ENCODE peak calls at places on chromosome 11, in six cellular contexts. One of them, this sample, is unnamed.

GRCh38 chr11:9838961-9839360 is 175.1 kb downstream of the SWAP70 start:
- DNase-seq in choroid plexus epithelial cell: no peak
- DNase-seq in A549: no peak
- DNase-seq in kidney: no peak
- DNase-seq in pancreas: no peak
- DNase-seq in cardiac fibroblast: no peak
- DNase-seq in this sample: no peak

GRCh38 chr11:86370171-86370570 is 4.5 kb upstream of the CCDC81 start:
- DNase-seq in pancreas: no peak
- DNase-seq in cardiac fibroblast: no peak
- DNase-seq in choroid plexus epithelial cell: no peak
- DNase-seq in kidney: no peak
- DNase-seq in A549: no peak
- DNase-seq in this sample: no peak

GRCh38 chr11:68214173-68215086 is 1.3 kb upstream of the KMT5B start:
- DNase-seq in choroid plexus epithelial cell: peak
- DNase-seq in cardiac fibroblast: no peak
- DNase-seq in kidney: peak
- DNase-seq in A549: no peak
- DNase-seq in pancreas: peak
- DNase-seq in this sample: no peak

GRCh38 chr11:60768202-60768601 is 11.5 kb downstream of the MS4A15 start:
- DNase-seq in A549: no peak
- DNase-seq in choroid plexus epithelial cell: no peak
- DNase-seq in pancreas: no peak
- DNase-seq in kidney: no peak
- DNase-seq in cardiac fibroblast: no peak
- DNase-seq in this sample: no peak

GRCh38 chr11:35617687-35618496 is at the start of gene FJX1:
- DNase-seq in A549: peak
- DNase-seq in cardiac fibroblast: peak
- DNase-seq in choroid plexus epithelial cell: peak
- DNase-seq in pancreas: peak
- DNase-seq in kidney: peak
- DNase-seq in this sample: no peak

GRCh38 chr11:35082322-35083180 is 56.4 kb upstream of the CD44 start:
- DNase-seq in pancreas: peak
- DNase-seq in choroid plexus epithelial cell: peak
- DNase-seq in kidney: peak
- DNase-seq in cardiac fibroblast: peak
- DNase-seq in A549: peak
- DNase-seq in this sample: no peak

GRCh38 chr11:130644187-130644586 is 195.7 kb downstream of the ADAMTS15 start:
- DNase-seq in kidney: no peak
- DNase-seq in A549: no peak
- DNase-seq in choroid plexus epithelial cell: no peak
- DNase-seq in pancreas: no peak
- DNase-seq in cardiac fibroblast: no peak
- DNase-seq in this sample: no peak

GRCh38 chr11:122202951-122203456 is 87.0 kb upstream of the BLID start:
- DNase-seq in cardiac fibroblast: peak
- DNase-seq in kidney: peak
- DNase-seq in pancreas: peak
- DNase-seq in choroid plexus epithelial cell: peak
- DNase-seq in A549: peak
- DNase-seq in this sample: no peak

GRCh38 chr11:93236741-93237675 is 39.2 kb upstream of the SLC36A4 start:
- DNase-seq in choroid plexus epithelial cell: peak
- DNase-seq in pancreas: no peak
- DNase-seq in kidney: no peak
- DNase-seq in A549: peak
- DNase-seq in cardiac fibroblast: peak
- DNase-seq in this sample: peak

GRCh38 chr11:93000511-93001476 is 31.3 kb downstream of the MTNR1B start:
- DNase-seq in choroid plexus epithelial cell: peak
- DNase-seq in kidney: no peak
- DNase-seq in cardiac fibroblast: peak
- DNase-seq in pancreas: no peak
- DNase-seq in A549: peak
- DNase-seq in this sample: no peak

GRCh38 chr11:8531312-8531711 is 62.7 kb downstream of the STK33 start:
- DNase-seq in cardiac fibroblast: peak
- DNase-seq in choroid plexus epithelial cell: no peak
- DNase-seq in pancreas: no peak
- DNase-seq in kidney: no peak
- DNase-seq in A549: no peak
- DNase-seq in this sample: no peak

GRCh38 chr11:65859812-65860277 is 388 bp upstream of the MUS81 start:
- DNase-seq in kidney: no peak
- DNase-seq in A549: no peak
- DNase-seq in choroid plexus epithelial cell: no peak
- DNase-seq in pancreas: peak
- DNase-seq in cardiac fibroblast: no peak
- DNase-seq in this sample: no peak

GRCh38 chr11:87002918-87003317 is 34.8 kb upstream of the TMEM135 start:
- DNase-seq in cardiac fibroblast: no peak
- DNase-seq in pancreas: no peak
- DNase-seq in choroid plexus epithelial cell: no peak
- DNase-seq in A549: no peak
- DNase-seq in kidney: no peak
- DNase-seq in this sample: no peak

GRCh38 chr11:121067026-121067425 is 34.0 kb upstream of the TECTA start:
- DNase-seq in pancreas: no peak
- DNase-seq in kidney: no peak
- DNase-seq in choroid plexus epithelial cell: peak
- DNase-seq in cardiac fibroblast: no peak
- DNase-seq in A549: no peak
- DNase-seq in this sample: no peak

GRCh38 chr11:129973809-129974208 is 28.8 kb downstream of the PRDM10 start:
- DNase-seq in choroid plexus epithelial cell: peak
- DNase-seq in pancreas: no peak
- DNase-seq in cardiac fibroblast: no peak
- DNase-seq in A549: no peak
- DNase-seq in kidney: peak
- DNase-seq in this sample: no peak

GRCh38 chr11:120185678-120186407 is 25.0 kb upstream of the OAF start:
- DNase-seq in cardiac fibroblast: no peak
- DNase-seq in kidney: no peak
- DNase-seq in pancreas: no peak
- DNase-seq in choroid plexus epithelial cell: no peak
- DNase-seq in A549: no peak
- DNase-seq in this sample: no peak

GRCh38 chr11:110121204-110121603 is 28.0 kb downstream of the ZC3H12C start:
- DNase-seq in kidney: no peak
- DNase-seq in cardiac fibroblast: peak
- DNase-seq in choroid plexus epithelial cell: peak
- DNase-seq in pancreas: no peak
- DNase-seq in A549: no peak
- DNase-seq in this sample: peak

GRCh38 chr11:1060410-1060809 is 14.3 kb upstream of the MUC2 start:
- DNase-seq in A549: no peak
- DNase-seq in kidney: peak
- DNase-seq in pancreas: no peak
- DNase-seq in cardiac fibroblast: no peak
- DNase-seq in choroid plexus epithelial cell: no peak
- DNase-seq in this sample: no peak

GRCh38 chr11:131099013-131099412 is 182.7 kb upstream of the SNX19 start:
- DNase-seq in cardiac fibroblast: no peak
- DNase-seq in pancreas: no peak
- DNase-seq in choroid plexus epithelial cell: no peak
- DNase-seq in kidney: no peak
- DNase-seq in A549: peak
- DNase-seq in this sample: no peak

GRCh38 chr11:825366-826231 is 2.1 kb upstream of the CRACR2B start:
- DNase-seq in kidney: no peak
- DNase-seq in pancreas: peak
- DNase-seq in choroid plexus epithelial cell: no peak
- DNase-seq in cardiac fibroblast: no peak
- DNase-seq in A549: no peak
- DNase-seq in this sample: no peak

GRCh38 chr11:1652442-1652777 is 22.8 kb downstream of the KRTAP5-5 start:
- DNase-seq in choroid plexus epithelial cell: no peak
- DNase-seq in cardiac fibroblast: no peak
- DNase-seq in pancreas: no peak
- DNase-seq in A549: no peak
- DNase-seq in kidney: peak
- DNase-seq in this sample: no peak

GRCh38 chr11:17473071-17473744 is 3.4 kb downstream of the ABCC8 start:
- DNase-seq in pancreas: no peak
- DNase-seq in A549: peak
- DNase-seq in choroid plexus epithelial cell: peak
- DNase-seq in kidney: no peak
- DNase-seq in cardiac fibroblast: no peak
- DNase-seq in this sample: no peak

GRCh38 chr11:65643971-65644370 is 6.1 kb downstream of the SIPA1 start:
- DNase-seq in kidney: no peak
- DNase-seq in A549: peak
- DNase-seq in choroid plexus epithelial cell: peak
- DNase-seq in cardiac fibroblast: no peak
- DNase-seq in pancreas: no peak
- DNase-seq in this sample: no peak

DNA sequence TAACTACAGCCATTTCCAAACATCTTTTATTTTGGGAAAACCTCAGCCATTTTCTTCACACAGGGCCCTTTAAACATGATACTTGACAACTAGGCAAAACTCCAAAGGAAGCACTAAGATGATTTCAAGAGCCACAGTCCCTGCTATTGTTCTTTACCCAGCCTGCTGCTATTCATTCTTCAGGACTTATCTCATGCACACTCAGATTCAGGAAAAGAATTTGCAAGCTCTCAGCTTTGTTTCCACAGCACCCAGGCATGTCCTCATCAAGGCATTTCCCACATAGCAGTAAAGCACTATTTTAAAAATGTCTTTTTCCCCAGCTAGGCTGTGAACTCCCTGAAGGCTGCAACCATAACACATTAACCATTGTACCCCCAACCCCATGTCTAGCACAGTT is 609.3 kb upstream of the CCDC90B start:
- DNase-seq in cardiac fibroblast: no peak
- DNase-seq in choroid plexus epithelial cell: peak
- DNase-seq in pancreas: no peak
- DNase-seq in A549: no peak
- DNase-seq in kidney: no peak
- DNase-seq in this sample: no peak
- H3K4me3 ChIP-seq in cardiac fibroblast: no peak
- H3K4me3 ChIP-seq in choroid plexus epithelial cell: no peak
- H3K4me3 ChIP-seq in pancreas: no peak
- H3K4me3 ChIP-seq in A549: no peak
- H3K4me3 ChIP-seq in kidney: no peak
- H3K4me3 ChIP-seq in this sample: no peak

DNA sequence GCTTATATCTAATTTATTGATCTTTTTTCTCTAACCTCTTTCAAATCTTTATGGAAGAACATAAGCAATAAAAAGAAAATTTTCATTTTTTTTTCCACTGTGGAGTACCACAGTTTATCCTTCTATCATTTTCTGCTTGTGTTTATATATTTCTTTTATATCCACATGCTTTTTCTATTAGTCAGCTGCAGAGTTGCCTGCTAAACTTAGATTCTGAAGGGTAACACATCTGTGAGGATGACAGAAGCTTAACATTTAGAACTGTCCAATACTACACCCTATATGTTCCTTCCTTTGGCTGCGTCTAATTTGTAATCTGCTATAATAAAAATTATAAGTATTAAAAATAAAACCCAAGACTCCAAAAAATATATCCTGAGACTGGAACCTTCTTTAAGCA is 20.8 kb downstream of the CCDC90B start:
- DNase-seq in kidney: no peak
- DNase-seq in pancreas: no peak
- DNase-seq in A549: no peak
- DNase-seq in cardiac fibroblast: no peak
- DNase-seq in choroid plexus epithelial cell: peak
- DNase-seq in this sample: no peak
- TF ChIP-seq CTCF in kidney: no peak
- TF ChIP-seq CTCF in pancreas: no peak
- TF ChIP-seq CTCF in A549: no peak
- TF ChIP-seq CTCF in cardiac fibroblast: no peak
- TF ChIP-seq CTCF in choroid plexus epithelial cell: no peak
- TF ChIP-seq CTCF in this sample: no peak

DNA sequence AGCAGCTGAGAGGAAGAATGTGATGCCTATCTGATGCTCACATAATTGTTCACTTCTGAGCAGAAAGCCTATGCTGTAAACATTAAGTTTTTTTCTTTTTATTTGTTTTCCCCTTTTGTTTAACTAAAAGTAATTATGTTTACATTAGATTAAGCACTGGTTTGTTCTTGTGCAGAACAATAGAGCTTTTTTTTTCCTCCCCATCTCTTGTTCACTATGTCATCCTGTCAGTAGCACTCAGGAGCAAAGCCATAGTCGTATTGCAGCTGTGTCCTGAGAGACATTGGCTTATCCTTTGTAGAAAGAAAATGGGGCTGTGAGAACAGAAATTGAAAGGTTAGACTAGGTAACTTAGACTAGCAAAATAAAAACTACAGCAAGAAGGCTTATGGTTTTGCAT is 301.8 kb upstream of the RAG2 start:
- DNase-seq in choroid plexus epithelial cell: no peak
- DNase-seq in A549: no peak
- DNase-seq in pancreas: no peak
- DNase-seq in cardiac fibroblast: no peak
- DNase-seq in kidney: no peak
- DNase-seq in this sample: no peak
- H3K4me3 ChIP-seq in choroid plexus epithelial cell: no peak
- H3K4me3 ChIP-seq in A549: no peak
- H3K4me3 ChIP-seq in pancreas: no peak
- H3K4me3 ChIP-seq in cardiac fibroblast: no peak
- H3K4me3 ChIP-seq in kidney: no peak
- H3K4me3 ChIP-seq in this sample: no peak

DNA sequence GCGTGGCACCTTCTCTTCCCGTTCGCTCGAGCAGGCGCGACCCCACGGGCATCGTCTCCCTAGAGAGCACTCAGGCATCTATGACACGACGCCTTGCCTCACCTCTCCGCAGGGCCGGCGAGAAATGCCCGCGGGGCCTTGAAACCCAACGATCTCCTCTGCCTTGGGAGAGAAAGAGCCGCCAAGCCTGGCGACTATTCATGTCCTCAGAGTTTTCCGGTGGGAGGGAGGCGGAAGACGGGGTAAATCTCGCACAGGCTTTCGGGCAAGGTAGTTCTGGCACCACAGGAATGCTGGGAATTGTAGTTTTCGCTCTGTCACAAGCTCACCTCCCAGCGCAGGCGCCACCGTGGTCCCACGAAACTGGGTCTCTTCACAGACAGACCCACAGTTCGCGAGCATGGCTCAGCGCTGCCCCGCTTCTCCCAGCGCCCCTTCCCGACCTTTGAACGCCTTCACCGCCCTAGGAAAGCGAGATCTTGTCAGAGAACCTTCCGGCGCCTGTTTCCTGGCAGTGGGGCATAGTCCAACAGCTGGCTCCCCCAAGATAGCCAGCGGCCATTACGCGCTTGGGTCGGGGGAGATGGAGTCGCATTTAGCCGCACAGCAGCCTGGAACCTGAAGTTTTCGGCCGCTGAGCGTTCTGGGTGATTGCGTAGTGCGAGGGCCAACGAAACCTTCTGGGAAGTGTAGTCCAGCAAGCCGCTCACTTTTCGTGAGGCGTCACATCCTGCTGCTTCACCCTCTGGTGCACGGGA is at the start of gene CCDC90B:
- DNase-seq in choroid plexus epithelial cell: peak
- DNase-seq in cardiac fibroblast: peak
- DNase-seq in kidney: peak
- DNase-seq in pancreas: peak
- DNase-seq in A549: peak
- DNase-seq in this sample: peak
- TF ChIP-seq CTCF in choroid plexus epithelial cell: no peak
- TF ChIP-seq CTCF in cardiac fibroblast: no peak
- TF ChIP-seq CTCF in kidney: peak
- TF ChIP-seq CTCF in pancreas: no peak
- TF ChIP-seq CTCF in A549: peak
- TF ChIP-seq CTCF in this sample: peak